ENCODE peak calls at places on chromosomes 13 and 19, in four cellular contexts. R is heart left ventricle, P is body of pancreas, J is adrenal gland. V is an unnamed sample.

GRCh38 chr13:27149702-27150101 is 21.9 kb downstream of the USP12 start:
- DNase-seq in P (no peak), R (no peak), J (no peak), V (no peak)

GRCh38 chr19:41324921-41325639 is 15.1 kb downstream of the CCDC97 start:
- DNase-seq in J (peak), P (peak), R (peak), V (peak)

GRCh38 chr19:41114132-41114531 is at the start of gene CYP2F1:
- DNase-seq in P (no peak), J (no peak), R (no peak), V (no peak)

GRCh38 chr13:27293873-27294515 is 23.4 kb downstream of the RASL11A start:
- DNase-seq in R (no peak), P (no peak), J (no peak), V (no peak)

GRCh38 chr19:12828494-12828893 is 5.9 kb downstream of the RTBDN start:
- DNase-seq in R (no peak), P (peak), J (no peak), V (peak)

GRCh38 chr13:110305949-110306339 is 1.0 kb downstream of the COL4A1 start:
- DNase-seq in J (no peak), P (no peak), R (no peak), V (no peak)

GRCh38 chr13:78603240-78603947 is at the start of gene POU4F1:
- DNase-seq in J (no peak), P (peak), R (no peak), V (peak)

GRCh38 chr19:42313096-42313839 is at the start of gene TMEM145:
- DNase-seq in J (peak), R (no peak), P (peak), V (no peak)

GRCh38 chr13:20561731-20562130 is 5.2 kb upstream of the IFT88 start:
- DNase-seq in J (no peak), P (no peak), R (no peak), V (no peak)

GRCh38 chr13:33260168-33261098 is 25.1 kb downstream of the STARD13 start:
- DNase-seq in P (peak), J (no peak), R (peak), V (peak)

GRCh38 chr19:3034845-3035541 is 5.9 kb upstream of the TLE2 start:
- DNase-seq in J (peak), P (no peak), R (no peak), V (no peak)

GRCh38 chr13:44267966-44268365 is 105.7 kb upstream of the SERP2 start:
- DNase-seq in J (no peak), R (no peak), P (no peak), V (no peak)

GRCh38 chr13:62280590-62280989 is 864.9 kb upstream of the PCDH20 start:
- DNase-seq in J (no peak), P (no peak), R (no peak), V (no peak)

GRCh38 chr13:44796597-44797517 is 192.4 kb downstream of the NUFIP1 start:
- DNase-seq in P (no peak), J (no peak), R (no peak), V (no peak)

GRCh38 chr19:42601811-42602443 is 7.2 kb upstream of the CEACAM8 start:
- DNase-seq in J (no peak), P (no peak), R (no peak), V (no peak)

GRCh38 chr13:86572115-86572514 is 772.9 kb upstream of the SLITRK6 start:
- DNase-seq in P (no peak), J (no peak), R (no peak), V (no peak)

GRCh38 chr13:35814573-35814972 is 316.6 kb downstream of the DCLK1 start:
- DNase-seq in J (no peak), P (no peak), R (no peak), V (no peak)

GRCh38 chr13:21668665-21669599 is 1.9 kb upstream of the FGF9 start:
- DNase-seq in R (peak), P (peak), J (peak), V (no peak)

GRCh38 chr13:98083507-98083906 is 59.4 kb upstream of the FARP1 start:
- DNase-seq in R (no peak), J (no peak), P (no peak), V (no peak)

DNA sequence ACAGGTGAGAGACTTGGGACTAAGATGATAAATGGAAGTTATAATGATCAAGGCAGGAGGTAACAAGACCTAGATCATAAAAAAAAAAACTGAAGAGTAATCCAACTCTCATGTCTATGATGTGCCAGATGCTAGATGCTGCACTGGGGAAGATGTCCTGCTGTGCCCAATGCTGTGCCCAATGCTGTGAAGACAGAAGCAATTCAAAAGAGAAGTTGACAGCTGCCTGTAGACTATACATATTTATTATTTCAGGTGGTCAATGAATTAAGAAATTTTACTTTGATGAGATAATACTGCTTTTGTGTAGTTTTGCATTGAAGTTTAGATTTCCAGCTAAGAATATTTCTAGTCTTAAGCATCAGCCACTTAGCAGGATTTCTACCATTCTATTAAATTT is 21.5 kb downstream of the VWA8 start:
- DNase-seq in P (no peak), R (no peak), J (no peak), V (no peak)
- TF ChIP-seq POLR2A in P (no peak), R (no peak), J (no peak), V (no peak)

GRCh38 chr13:25965596-25965995 is 86.2 kb downstream of the SHISA2 start:
- DNase-seq in P (no peak), R (no peak), J (no peak), V (no peak)

GRCh38 chr13:25961294-25961693 is 90.5 kb downstream of the SHISA2 start:
- DNase-seq in R (no peak), P (no peak), J (no peak), V (no peak)

GRCh38 chr13:25966086-25966485 is 85.7 kb downstream of the SHISA2 start:
- DNase-seq in J (no peak), R (no peak), P (no peak), V (no peak)

GRCh38 chr13:25967144-25967543 is 84.7 kb downstream of the SHISA2 start:
- DNase-seq in P (no peak), J (no peak), R (no peak), V (no peak)

DNA sequence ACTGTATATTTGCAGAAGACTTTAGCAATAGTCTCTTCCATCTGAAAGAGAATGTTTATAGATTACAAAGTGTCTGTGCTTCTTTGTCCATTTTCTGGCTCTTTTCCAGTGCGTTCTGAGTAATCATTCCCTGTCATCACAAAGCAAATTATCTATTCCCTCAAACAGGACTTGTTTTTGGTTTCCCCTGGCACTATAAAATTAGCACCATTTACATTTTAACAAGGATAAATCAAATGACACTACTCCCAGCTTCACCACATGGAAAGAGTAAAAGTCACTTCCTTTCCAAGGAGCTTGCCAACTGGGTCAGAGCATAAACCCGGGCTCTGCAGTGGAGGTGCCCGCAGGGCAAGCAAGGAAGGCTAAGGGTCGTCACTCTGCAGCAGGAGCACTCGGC is 88.1 kb downstream of the SHISA2 start:
- DNase-seq in R (no peak), P (no peak), J (no peak), V (no peak)
- H3K27ac ChIP-seq in R (no peak), P (no peak), J (no peak), V (no peak)

GRCh38 chr19:17421942-17422341 is 2.1 kb downstream of the MVB12A start:
- DNase-seq in J (no peak), P (no peak), R (no peak), V (no peak)

GRCh38 chr19:17419491-17420266 is at the start of gene MVB12A:
- DNase-seq in R (peak), P (peak), J (peak), V (peak)

GRCh38 chr19:17419154-17419490 is 725 bp upstream of the MVB12A start:
- DNase-seq in P (no peak), R (no peak), J (no peak), V (no peak)

GRCh38 chr19:17418710-17419109 is 1.1 kb upstream of the MVB12A start:
- DNase-seq in R (no peak), J (no peak), P (no peak), V (no peak)

DNA sequence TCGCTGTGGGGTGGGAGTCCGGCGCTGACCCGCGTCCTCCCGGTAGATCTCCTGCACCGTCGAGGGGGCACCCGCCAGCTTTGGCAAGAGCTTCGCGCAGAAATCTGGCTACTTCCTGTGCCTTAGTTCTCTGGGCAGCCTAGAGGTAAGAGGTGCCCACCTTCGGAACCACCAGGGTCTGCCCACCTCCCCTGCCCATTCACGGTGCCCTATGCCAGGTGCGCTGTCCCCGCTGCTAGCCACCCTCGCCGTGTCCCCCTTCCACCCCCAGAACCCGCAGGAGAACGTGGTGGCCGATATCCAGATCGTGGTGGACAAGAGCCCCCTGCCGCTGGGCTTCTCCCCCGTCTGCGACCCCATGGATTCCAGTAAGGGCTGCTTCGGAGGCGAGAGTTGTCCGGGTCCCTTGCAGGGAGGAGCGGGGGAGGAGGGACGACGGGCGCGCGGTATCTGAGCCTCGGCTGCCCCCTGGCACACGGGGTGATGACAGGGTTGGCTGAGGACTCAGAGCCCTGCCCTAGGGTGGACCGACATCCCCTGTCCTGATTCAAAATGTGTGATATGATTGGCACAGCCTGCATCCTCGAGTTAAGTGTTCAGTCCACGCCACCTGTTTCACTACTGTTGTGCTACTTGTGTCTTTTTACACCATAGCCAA is 549 bp downstream of the MVB12A start:
- DNase-seq in J (peak), P (peak), R (peak), V (peak)
- TF ChIP-seq POLR2A in J (no peak), P (no peak), R (no peak), V (no peak)

DNA sequence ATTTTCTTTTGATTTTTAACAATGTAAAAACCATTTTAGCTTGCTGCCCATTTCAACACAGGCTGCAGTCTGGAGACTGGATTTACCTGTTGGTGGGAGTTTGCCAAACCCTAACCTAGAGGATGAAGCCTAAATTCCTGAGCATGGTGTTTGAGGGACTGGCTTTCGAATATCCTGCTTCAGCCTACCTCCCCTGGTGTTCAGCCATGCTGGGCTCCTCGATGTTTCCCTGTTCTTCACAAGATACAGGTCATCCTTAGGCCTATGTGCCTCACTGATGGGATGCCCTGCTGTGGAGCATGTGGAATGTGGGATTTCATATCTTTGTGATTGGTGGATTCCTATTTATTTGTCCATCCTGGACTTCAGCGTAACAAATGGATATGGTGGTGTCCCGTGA is 20.4 kb upstream of the ERCC5 start:
- DNase-seq in P (no peak), J (no peak), R (no peak), V (no peak)
- H3K27ac ChIP-seq in P (no peak), J (no peak), R (no peak), V (no peak)

GRCh38 chr19:55599468-55600335 is at the start of the genes FIZ1 and ZNF524:
- DNase-seq in R (peak), P (peak), J (peak), V (peak)

GRCh38 chr19:55597493-55597892 is 1.8 kb downstream of the FIZ1 start:
- DNase-seq in J (no peak), R (no peak), P (no peak), V (no peak)

GRCh38 chr19:55598034-55598433 is 1.3 kb downstream of the FIZ1 start:
- DNase-seq in P (no peak), J (no peak), R (no peak), V (no peak)

GRCh38 chr19:55600336-55601028 is 394 bp downstream of the ZNF524 start:
- DNase-seq in J (no peak), P (no peak), R (peak), V (no peak)

GRCh38 chr19:55598719-55599467 is 424 bp downstream of the FIZ1 start:
- DNase-seq in P (peak), J (peak), R (peak), V (peak)
- TF ChIP-seq POLR2A in P (no peak), J (peak), R (no peak), V (peak)

GRCh38 chr19:55419624-55420236 is 12.1 kb upstream of the UBE2S start:
- DNase-seq in J (no peak), R (no peak), P (no peak), V (no peak)

GRCh38 chr19:55424518-55424917 is 16.9 kb upstream of the UBE2S start:
- DNase-seq in P (no peak), J (no peak), R (no peak), V (no peak)

GRCh38 chr19:55423225-55423967 is 15.8 kb upstream of the UBE2S start:
- DNase-seq in J (no peak), P (no peak), R (no peak), V (no peak)

GRCh38 chr19:55418185-55418584 is 10.6 kb upstream of the UBE2S start:
- DNase-seq in J (peak), R (no peak), P (peak), V (peak)

DNA sequence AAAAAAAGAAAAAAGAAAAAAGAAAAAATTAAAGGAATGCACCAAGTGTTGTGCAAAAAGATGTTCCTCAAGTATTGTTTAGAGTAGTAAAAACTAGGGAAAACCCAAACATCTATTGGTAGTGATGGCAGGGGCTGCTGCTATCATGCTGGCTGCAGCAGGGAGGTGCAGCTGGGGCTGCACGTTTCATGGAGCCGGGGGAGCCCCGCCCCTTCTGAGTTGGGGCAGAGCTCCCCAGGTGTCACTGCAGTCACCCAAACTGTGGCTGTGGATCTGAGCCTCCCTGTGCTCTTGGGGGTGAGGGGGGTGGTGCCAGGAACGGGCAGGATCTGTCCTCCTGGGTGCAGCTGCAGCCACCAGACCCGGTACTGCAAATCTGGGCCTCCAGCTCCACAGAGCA is 11.5 kb upstream of the UBE2S start:
- DNase-seq in J (no peak), P (no peak), R (no peak), V (no peak)
- H3K27ac ChIP-seq in J (no peak), P (no peak), R (no peak), V (no peak)

GRCh38 chr19:48365602-48366001 is 1.4 kb downstream of the SYNGR4 start:
- DNase-seq in P (no peak), R (no peak), J (peak), V (no peak)

GRCh38 chr19:48364564-48365363 is 597 bp downstream of the SYNGR4 start:
- DNase-seq in P (no peak), J (peak), R (no peak), V (no peak)

GRCh38 chr19:48363500-48363809 is 285 bp downstream of the TMEM143 start:
- DNase-seq in R (no peak), P (no peak), J (peak), V (peak)

GRCh38 chr19:48362716-48363499 is 832 bp downstream of the TMEM143 start:
- DNase-seq in R (peak), P (peak), J (peak), V (peak)

GRCh38 chr19:48363810-48364563 is at the start of the genes SYNGR4 and TMEM143:
- DNase-seq in P (peak), J (peak), R (peak), V (peak)
- TF ChIP-seq POLR2A in P (no peak), J (peak), R (no peak), V (no peak)

GRCh38 chr19:14474827-14475226 is 327 bp downstream of the PTGER1 start:
- DNase-seq in R (no peak), J (no peak), P (no peak), V (no peak)

GRCh38 chr19:14476663-14477401 is 1.7 kb upstream of the PTGER1 start:
- DNase-seq in J (no peak), R (peak), P (no peak), V (no peak)

GRCh38 chr19:14473915-14474578 is 1.1 kb downstream of the PTGER1 start:
- DNase-seq in J (no peak), P (no peak), R (no peak), V (no peak)

GRCh38 chr19:14476307-14476662 is 1.1 kb upstream of the PTGER1 start:
- DNase-seq in J (no peak), P (no peak), R (no peak), V (no peak)

GRCh38 chr19:14475251-14476073 is at the start of gene PTGER1:
- DNase-seq in R (no peak), P (no peak), J (no peak), V (no peak)
- H3K27ac ChIP-seq in R (no peak), P (no peak), J (no peak), V (no peak)